ENCODE peak calls at places on chromosomes 13 and 19, in seven cellular contexts. L is OCI-LY7, V is left lung, H is tibial nerve, Y is psoas muscle, M is dorsolateral prefrontal cortex, E is tibial artery. W is an unnamed sample.

GRCh38 chr13:32901994-32902780 is 114.0 kb upstream of the KL start:
- DNase-seq in V (no peak), L (no peak), Y (peak), M (no peak), E (peak), H (peak), W (no peak)

GRCh38 chr13:76621726-76622125 is 264.5 kb downstream of the KCTD12 start:
- DNase-seq in M (no peak), V (no peak), E (no peak), Y (no peak), L (no peak), H (no peak), W (no peak)

GRCh38 chr19:7476941-7477494 is 11.8 kb downstream of the PEX11G start:
- DNase-seq in Y (no peak), H (no peak), L (no peak), V (no peak), E (no peak), M (no peak), W (no peak)

GRCh38 chr19:49570997-49571676 is 9.2 kb downstream of the NOSIP start:
- DNase-seq in M (no peak), V (no peak), L (peak), Y (no peak), H (no peak), E (no peak), W (no peak)

GRCh38 chr19:1189419-1189818 is 15.4 kb upstream of the SBNO2 start:
- DNase-seq in Y (no peak), V (no peak), L (no peak), E (no peak), M (no peak), H (no peak), W (no peak)

GRCh38 chr19:8849232-8849631 is 17.1 kb downstream of the MBD3L1 start:
- DNase-seq in E (no peak), V (no peak), M (no peak), L (no peak), Y (no peak), H (no peak), W (no peak)

GRCh38 chr13:91950803-91951202 is 552.4 kb downstream of the GPC5 start:
- DNase-seq in M (no peak), E (no peak), Y (no peak), V (no peak), L (no peak), H (no peak), W (no peak)

GRCh38 chr19:5624154-5624663 is 1.3 kb downstream of the SAFB start:
- DNase-seq in L (peak), Y (no peak), H (peak), M (peak), V (no peak), E (peak), W (peak)

GRCh38 chr19:28291874-28292273 is 921.1 kb downstream of the UQCRFS1 start:
- DNase-seq in L (no peak), M (no peak), Y (no peak), H (no peak), E (no peak), V (no peak), W (no peak)

GRCh38 chr19:45657520-45658163 is 10.4 kb upstream of the GIPR start:
- DNase-seq in E (no peak), V (no peak), Y (no peak), H (no peak), L (no peak), M (no peak), W (no peak)
- H3K27ac ChIP-seq in E (no peak), V (no peak), Y (no peak), H (no peak), L (no peak), M (no peak), W (no peak)

GRCh38 chr13:79360064-79360463 is 46.0 kb downstream of the RBM26 start:
- DNase-seq in Y (no peak), V (no peak), M (no peak), H (no peak), L (no peak), E (no peak), W (no peak)
- TF ChIP-seq CTCF in Y (no peak), V (no peak), M (no peak), H (no peak), L (no peak), E (no peak), W (no peak)

GRCh38 chr13:29676941-29677452 is 81.5 kb upstream of the SLC7A1 start:
- DNase-seq in L (no peak), H (no peak), M (peak), E (no peak), V (no peak), Y (no peak), W (no peak)
- H3K27ac ChIP-seq in L (no peak), H (no peak), M (no peak), E (no peak), V (no peak), Y (no peak), W (no peak)

GRCh38 chr19:14063100-14063499 is 1.2 kb upstream of the PALM3 start:
- DNase-seq in L (no peak), Y (no peak), V (no peak), H (no peak), E (no peak), M (no peak), W (no peak)

GRCh38 chr19:14061081-14061749 is 661 bp downstream of the PALM3 start:
- DNase-seq in M (no peak), V (no peak), E (no peak), Y (no peak), H (no peak), L (no peak), W (peak)

GRCh38 chr19:14059652-14060155 is 2.2 kb downstream of the PALM3 start:
- DNase-seq in M (no peak), H (no peak), V (no peak), E (no peak), Y (no peak), L (no peak), W (no peak)

GRCh38 chr19:14062558-14062855 is 631 bp upstream of the PALM3 start:
- DNase-seq in E (no peak), V (no peak), M (no peak), H (no peak), L (no peak), Y (no peak), W (no peak)

DNA sequence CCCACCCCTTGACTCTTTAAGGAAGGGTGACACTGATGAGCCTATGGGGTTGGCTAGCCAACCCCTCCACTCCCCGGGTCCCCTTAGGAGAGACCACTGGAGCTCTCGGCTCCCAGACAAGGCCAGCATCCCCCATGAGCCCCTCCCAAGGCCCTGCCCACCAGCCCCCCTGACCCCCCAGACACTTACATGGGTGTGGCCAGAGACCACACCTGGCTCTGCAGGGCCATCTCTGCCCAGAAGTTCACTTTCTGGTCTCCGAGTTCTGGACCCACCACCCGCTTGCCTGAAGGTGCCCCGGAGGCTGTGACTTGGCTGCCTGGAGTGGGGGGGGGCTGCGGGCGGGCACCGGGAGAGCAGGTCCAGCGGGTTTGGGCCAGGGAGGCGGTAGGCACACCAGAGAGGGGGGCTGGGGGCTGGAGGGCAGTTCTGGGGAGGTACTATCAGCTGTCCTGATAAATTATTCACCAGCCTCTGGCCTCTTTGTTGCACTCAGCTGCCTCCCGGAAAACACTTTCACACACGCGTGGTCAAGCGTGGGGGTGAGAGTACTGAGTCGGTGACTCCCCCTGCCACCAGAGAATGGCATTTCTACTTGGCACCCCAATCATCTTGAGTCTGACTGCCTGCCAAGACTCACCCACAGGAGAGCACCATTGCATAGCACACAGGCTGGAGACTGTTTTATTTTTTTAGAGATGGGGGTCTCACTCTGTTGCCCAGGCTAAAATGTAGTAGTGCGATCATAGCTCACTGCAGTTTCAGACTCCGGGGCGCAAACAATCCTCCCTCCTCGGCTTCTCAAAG is at the start of gene PALM3:
- DNase-seq in Y (no peak), V (no peak), L (no peak), H (no peak), M (no peak), E (no peak), W (peak)
- TF ChIP-seq CTCF in Y (no peak), V (no peak), L (no peak), H (no peak), M (no peak), E (no peak), W (no peak)

DNA sequence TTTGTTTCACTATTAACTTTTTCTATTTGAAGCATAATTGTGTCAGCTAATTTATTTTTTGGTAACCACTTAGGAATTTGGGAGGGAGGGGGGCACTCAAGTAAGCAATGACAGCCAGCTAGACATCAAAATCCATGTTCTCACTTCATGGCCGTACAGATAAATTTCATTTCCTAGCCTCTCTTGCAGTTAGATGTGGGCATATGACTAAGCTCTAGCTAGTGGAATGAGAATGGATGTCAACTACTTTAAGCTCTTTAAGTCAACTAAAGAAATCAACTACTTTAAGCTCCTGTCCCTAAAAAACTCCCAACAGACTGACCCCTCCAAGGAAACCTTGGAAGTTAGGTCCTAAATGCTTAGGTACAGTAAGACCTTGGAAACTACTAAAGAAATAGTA is 92.0 kb downstream of the KCNRG start:
- DNase-seq in L (no peak), E (no peak), Y (no peak), V (no peak), H (no peak), M (no peak), W (no peak)
- H3K27ac ChIP-seq in L (peak), E (no peak), Y (no peak), V (no peak), H (peak), M (no peak), W (no peak)

GRCh38 chr13:62629618-62630017 is 1214.0 kb upstream of the PCDH20 start:
- DNase-seq in L (no peak), V (no peak), M (no peak), H (no peak), E (no peak), Y (no peak), W (peak)

GRCh38 chr13:62627226-62627625 is 1211.6 kb upstream of the PCDH20 start:
- DNase-seq in V (peak), Y (no peak), H (no peak), L (no peak), E (no peak), M (no peak), W (peak)

GRCh38 chr13:62631124-62631523 is 1215.5 kb upstream of the PCDH20 start:
- DNase-seq in E (no peak), M (no peak), Y (no peak), V (no peak), L (no peak), H (no peak), W (no peak)

GRCh38 chr13:62625214-62625613 is 1209.6 kb upstream of the PCDH20 start:
- DNase-seq in M (no peak), L (no peak), Y (no peak), V (no peak), E (no peak), H (no peak), W (no peak)

GRCh38 chr13:62626771-62627170 is 1211.1 kb upstream of the PCDH20 start:
- DNase-seq in Y (no peak), L (peak), E (no peak), V (no peak), H (no peak), M (no peak), W (no peak)
- TF ChIP-seq CTCF in Y (no peak), L (peak), E (no peak), V (no peak), H (no peak), M (no peak), W (no peak)

DNA sequence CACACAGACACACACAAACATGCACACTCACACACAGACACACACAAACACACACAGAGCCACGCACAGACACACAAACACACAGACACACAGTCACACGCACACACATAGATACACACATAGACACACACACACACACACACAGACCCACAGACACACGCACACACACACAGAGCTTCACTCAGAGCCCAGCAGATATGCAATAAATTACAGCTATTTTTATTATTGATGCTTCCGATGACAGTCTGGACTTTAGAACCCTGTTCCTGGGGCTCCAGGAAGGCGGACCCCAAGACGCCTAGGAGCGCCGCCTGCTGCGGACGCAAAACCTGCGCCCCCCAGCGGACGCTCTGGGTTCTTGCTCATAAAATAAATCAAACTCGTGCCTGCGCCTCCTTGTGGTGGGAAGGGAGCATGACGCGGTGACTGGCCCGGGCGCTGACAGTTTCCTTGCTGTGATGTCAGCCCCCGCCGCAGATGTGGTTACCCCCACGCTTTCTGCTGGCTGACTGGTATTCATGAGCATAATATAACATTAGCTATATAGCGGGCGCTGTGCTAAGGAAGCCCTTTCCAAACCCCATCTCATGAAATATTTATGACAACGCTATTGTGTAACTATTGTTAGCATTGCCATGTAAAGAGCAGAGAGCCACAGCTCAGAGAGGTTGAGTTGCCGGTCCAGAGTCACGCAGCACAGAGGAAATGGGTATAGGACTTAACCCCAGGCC is 64.4 kb upstream of the TM9SF2 start:
- DNase-seq in Y (peak), M (peak), E (peak), L (peak), H (peak), V (peak), W (peak)
- H3K27ac ChIP-seq in Y (no peak), M (no peak), E (no peak), L (no peak), H (no peak), V (no peak), W (no peak)

W was measured in pancreas.